ENCODE peak calls at places on chromosomes 3 and 15, in four cellular contexts. Y, E, G and B are unnamed samples.

GRCh38 chr3:38479431-38480092 is 16.6 kb upstream of the EXOG start:
- DNase-seq in E (peak), Y (peak), G (peak), B (peak)

GRCh38 chr3:14824646-14825045 is 5.9 kb downstream of the FGD5 start:
- DNase-seq in E (no peak), G (no peak), Y (no peak), B (no peak)

GRCh38 chr3:73868688-73869315 is 244.1 kb upstream of the PDZRN3 start:
- DNase-seq in G (peak), E (peak), Y (no peak), B (no peak)

GRCh38 chr15:61049934-61050333 is 179.2 kb downstream of the RORA start:
- DNase-seq in E (no peak), G (no peak), Y (no peak), B (no peak)

GRCh38 chr3:168002786-168003368 is 92.8 kb downstream of the GOLIM4 start:
- DNase-seq in E (no peak), Y (no peak), G (no peak), B (no peak)

GRCh38 chr3:20039082-20039764 is 1.0 kb upstream of the KAT2B start:
- DNase-seq in E (no peak), Y (no peak), G (no peak), B (no peak)

GRCh38 chr3:89059201-89059600 is 48.2 kb upstream of the EPHA3 start:
- DNase-seq in Y (no peak), G (no peak), E (no peak), B (no peak)

GRCh38 chr3:78632925-78633324 is 1134.9 kb downstream of the ROBO1 start:
- DNase-seq in E (no peak), G (no peak), Y (no peak), B (no peak)

GRCh38 chr3:189269356-189269755 is 97.6 kb downstream of the TPRG1 start:
- DNase-seq in E (no peak), G (no peak), Y (no peak), B (no peak)